ENCODE peak calls at places on chromosomes 3 and 15, in seven cellular contexts. D is IMR-90, J is A549, W is body of pancreas, E is upper lobe of left lung, S is transverse colon, L is Peyer's patch. R is an unnamed sample.

GRCh38 chr3:52242039-52242438 is 3.1 kb upstream of the TWF2 start:
- DNase-seq in D (no peak), J (no peak), W (no peak), E (no peak), S (no peak), L (no peak), R (peak; percentile 30)

GRCh38 chr15:27057904-27058645 is 87.1 kb downstream of the GABRG3 start:
- DNase-seq in D (no peak), J (no peak), W (no peak), E (no peak), S (no peak), L (no peak), R (no peak)

GRCh38 chr3:45595364-45596154 is 1.0 kb downstream of the LIMD1 start:
- DNase-seq in D (no peak), J (no peak), W (peak; percentile 52), E (no peak), S (peak; percentile 73), L (peak; percentile 35), R (peak; percentile 57)

GRCh38 chr15:37931868-37932267 is 2.6 kb upstream of the TMCO5A start:
- DNase-seq in D (peak; percentile 80), J (no peak), W (no peak), E (no peak), S (no peak), L (no peak), R (no peak)

GRCh38 chr3:69914395-69914794 is 85.1 kb upstream of the SAMMSON start:
- DNase-seq in D (peak; percentile 16), J (no peak), W (no peak), E (no peak), S (no peak), L (no peak), R (no peak)

GRCh38 chr15:31339558-31339895 is 12.9 kb downstream of the KLF13 start:
- DNase-seq in D (no peak), J (no peak), W (peak; percentile 70), E (no peak), S (no peak), L (no peak), R (no peak)

GRCh38 chr15:85580914-85581313 is 200.5 kb downstream of the AKAP13 start:
- DNase-seq in D (no peak), J (no peak), W (peak; percentile 65), E (peak; percentile 79), S (peak; percentile 67), L (peak; percentile 72), R (no peak)

GRCh38 chr15:80699981-80700380 is 4.9 kb downstream of the ABHD17C start:
- DNase-seq in D (peak; percentile 76), J (no peak), W (no peak), E (no peak), S (no peak), L (no peak), R (no peak)

GRCh38 chr3:22922317-22922716 is 280.8 kb upstream of the UBE2E2 start:
- DNase-seq in D (peak; percentile 9), J (peak; percentile 12), W (no peak), E (no peak), S (no peak), L (no peak), R (no peak)

GRCh38 chr15:92164327-92165000 is 229.2 kb upstream of the ST8SIA2 start:
- DNase-seq in D (peak; percentile 20), J (no peak), W (no peak), E (no peak), S (no peak), L (no peak), R (no peak)

GRCh38 chr3:53493997-53494791 is at the start of gene CACNA1D:
- DNase-seq in D (no peak), J (no peak), W (peak; percentile 79), E (peak; percentile 75), S (peak; percentile 82), L (no peak), R (no peak)

GRCh38 chr3:55267206-55267930 is 219.7 kb downstream of the WNT5A start:
- DNase-seq in D (peak; percentile 76), J (no peak), W (no peak), E (no peak), S (no peak), L (no peak), R (no peak)

GRCh38 chr15:64844576-64845140 is 2.9 kb downstream of the PLEKHO2 start:
- DNase-seq in D (no peak), J (no peak), W (no peak), E (no peak), S (no peak), L (peak; percentile 52), R (peak; percentile 56)

GRCh38 chr3:157103280-157103679 is 56.7 kb downstream of the CCNL1 start:
- DNase-seq in D (no peak), J (no peak), W (no peak), E (no peak), S (no peak), L (no peak), R (no peak)

GRCh38 chr15:50148362-50148963 is 29.4 kb upstream of the ATP8B4 start:
- DNase-seq in D (peak; percentile 79), J (no peak), W (no peak), E (no peak), S (peak; percentile 52), L (no peak), R (peak; percentile 31)

GRCh38 chr15:23877502-23878412 is 190.7 kb upstream of the NDN start:
- DNase-seq in D (no peak), J (peak; percentile 55), W (peak; percentile 76), E (peak; percentile 36), S (peak; percentile 59), L (no peak), R (peak; percentile 20)

GRCh38 chr3:193788189-193788946 is 195.4 kb downstream of the OPA1 start:
- DNase-seq in D (peak; percentile 53), J (peak; percentile 74), W (peak; percentile 75), E (peak; percentile 70), S (peak; percentile 54), L (peak; percentile 37), R (peak; percentile 71)

GRCh38 chr3:176554791-176555330 is 642.4 kb downstream of the TBL1XR1 start:
- DNase-seq in D (no peak), J (no peak), W (no peak), E (no peak), S (no peak), L (no peak), R (no peak)

GRCh38 chr15:62491642-62492041 is 326.6 kb upstream of the C2CD4B start:
- DNase-seq in D (peak; percentile 73), J (no peak), W (no peak), E (no peak), S (no peak), L (no peak), R (no peak)

GRCh38 chr3:194009892-194010533 is 125.9 kb upstream of the HES1 start:
- DNase-seq in D (no peak), J (no peak), W (peak; percentile 53), E (peak; percentile 73), S (no peak), L (no peak), R (no peak)

GRCh38 chr3:72721696-72722381 is 126.4 kb downstream of the SHQ1 start:
- DNase-seq in D (no peak), J (no peak), W (no peak), E (no peak), S (no peak), L (no peak), R (no peak)

GRCh38 chr15:34837246-34838016 is 42.1 kb upstream of the ACTC1 start:
- DNase-seq in D (peak; percentile 95), J (peak; percentile 10), W (no peak), E (no peak), S (no peak), L (no peak), R (no peak)

GRCh38 chr3:10285742-10286524 is 6.8 kb downstream of the GHRL start:
- DNase-seq in D (peak; percentile 17), J (no peak), W (no peak), E (no peak), S (no peak), L (no peak), R (no peak)

GRCh38 chr15:20659265-20659664 is 117.7 kb upstream of the GOLGA6L6 start:
- DNase-seq in D (no peak), J (no peak), W (no peak), E (no peak), S (no peak), L (no peak), R (no peak)

GRCh38 chr15:52283281-52283680 is 12.3 kb downstream of the MYO5C start:
- DNase-seq in D (no peak), J (no peak), W (peak; percentile 62), E (no peak), S (no peak), L (no peak), R (no peak)

GRCh38 chr3:191220908-191221307 is 21.9 kb downstream of the OSTN start:
- DNase-seq in D (no peak), J (no peak), W (no peak), E (no peak), S (no peak), L (no peak), R (no peak)

GRCh38 chr3:126261037-126261436 is 80.7 kb upstream of the ALDH1L1 start:
- DNase-seq in D (peak; percentile 61), J (no peak), W (peak; percentile 78), E (peak; percentile 75), S (peak; percentile 59), L (no peak), R (peak; percentile 54)

GRCh38 chr3:179302111-179302510 is 20.7 kb upstream of the ZNF639 start:
- DNase-seq in D (no peak), J (no peak), W (no peak), E (no peak), S (no peak), L (no peak), R (no peak)
- TF ChIP-seq POLR2A in D (no peak), J (no peak), W (no peak), E (no peak), S (no peak), L (no peak), R (no peak)

GRCh38 chr15:82540055-82540983 is at the start of gene RPS17:
- DNase-seq in D (peak; percentile 93), J (peak; percentile 98), W (peak; percentile 96), E (peak; percentile 97), S (peak; percentile 98), L (peak; percentile 95), R (no peak)
- TF ChIP-seq POLR2A in D (peak; percentile 99), J (peak; percentile 90), W (peak; percentile 74), E (peak; percentile 89), S (peak; percentile 92), L (peak; percentile 75), R (peak; percentile 99)

GRCh38 chr3:80998022-80998421 is 763.4 kb downstream of the GBE1 start:
- DNase-seq in D (no peak), J (no peak), W (no peak), E (no peak), S (no peak), L (no peak), R (no peak)
- TF ChIP-seq POLR2A in D (no peak), J (no peak), W (no peak), E (no peak), S (no peak), L (no peak), R (no peak)

DNA sequence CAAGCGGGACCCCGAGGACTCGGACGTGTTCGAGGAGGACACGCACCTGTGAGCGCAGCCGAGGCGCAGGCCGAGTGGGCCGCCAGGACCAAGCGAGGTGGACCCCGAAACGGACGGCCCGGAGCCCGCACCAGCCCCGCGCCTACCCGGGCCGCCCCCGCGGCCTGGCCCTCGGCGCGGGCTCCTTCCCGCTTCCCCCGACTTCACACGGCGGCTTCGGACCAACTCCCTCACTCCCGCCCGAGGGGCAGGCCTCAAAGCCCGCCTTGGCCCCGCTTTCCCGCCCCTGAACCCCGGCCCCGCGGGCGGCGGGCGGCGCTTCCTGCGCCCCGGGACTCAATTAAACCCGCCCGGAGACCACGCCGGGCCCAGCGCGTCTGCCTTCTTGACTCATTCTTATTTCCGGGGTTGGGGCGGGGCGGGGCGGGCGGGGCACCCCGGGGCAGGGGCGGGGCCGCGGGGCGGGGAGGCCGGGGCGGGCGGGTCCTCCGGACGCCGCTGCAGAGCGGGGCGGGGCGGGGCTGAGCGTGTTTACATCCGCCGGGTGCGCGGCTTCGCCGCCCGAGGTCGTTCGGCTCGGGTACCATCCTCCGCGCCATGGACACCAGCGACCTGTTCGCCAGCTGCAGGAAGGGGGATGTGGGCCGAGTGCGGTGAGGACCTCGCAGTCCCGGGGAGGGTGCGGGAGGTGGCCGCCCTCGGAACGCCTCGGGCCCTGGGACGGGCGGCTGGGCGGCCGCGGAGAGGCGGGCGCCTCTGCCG is at the start of gene ABTB1:
- DNase-seq in D (peak; percentile 58), J (peak; percentile 68), W (peak; percentile 90), E (peak; percentile 91), S (peak; percentile 90), L (peak; percentile 91), R (peak; percentile 85)
- TF ChIP-seq POLR2A in D (peak; percentile 95), J (peak; percentile 52), W (peak; percentile 74), E (peak; percentile 67), S (peak; percentile 90), L (peak; percentile 79), R (peak; percentile 64)

R was measured in erythroblast.